ENCODE peak calls at places on chromosome 10, in four cellular contexts. I, T, H and A are unnamed samples.
A peak's percentile ranks its signal among the peaks of the same experiment; 100 is the strongest.

GRCh38 chr10:43424431-43424830 is 12.5 kb upstream of the ZNF487 start:
- DNase-seq in I (no peak), T (no peak), H (no peak), A (no peak)

GRCh38 chr10:132276179-132276675 is 31.5 kb downstream of the STK32C start:
- DNase-seq in H (no peak), I (no peak), T (no peak), A (no peak)

GRCh38 chr10:19168584-19168983 is 120.0 kb downstream of the MALRD1 start:
- DNase-seq in T (no peak), I (peak; percentile 47), H (peak; percentile 65), A (peak; percentile 3)

GRCh38 chr10:93437946-93438795 is 44.0 kb downstream of the MYOF start:
- DNase-seq in H (peak; percentile 97), I (peak; percentile 52), T (peak; percentile 73), A (no peak)

GRCh38 chr10:86042161-86042560 is 324.4 kb downstream of the GRID1 start:
- DNase-seq in T (no peak), I (no peak), H (no peak), A (no peak)

GRCh38 chr10:100637785-100638184 is 102.0 kb downstream of the HIF1AN start:
- DNase-seq in T (no peak), H (peak; percentile 93), I (peak; percentile 90), A (peak; percentile 55)

GRCh38 chr10:31679931-31680330 is 248.7 kb downstream of the ARHGAP12 start:
- DNase-seq in H (no peak), I (no peak), T (no peak), A (no peak)

GRCh38 chr10:126504051-126504760 is 115.9 kb upstream of the ADAM12 start:
- DNase-seq in H (peak; percentile 86), T (peak; percentile 64), I (peak; percentile 70), A (peak; percentile 48)

GRCh38 chr10:36469585-36469984 is 655.8 kb upstream of the ANKRD30A start:
- DNase-seq in I (no peak), T (peak; percentile 83), H (no peak), A (no peak)

GRCh38 chr10:98170249-98171117 is 36.0 kb downstream of the R3HCC1L start:
- DNase-seq in H (peak; percentile 92), T (peak; percentile 60), I (peak; percentile 77), A (peak; percentile 59)

GRCh38 chr10:21514101-21514807 is 11.2 kb downstream of the SKIDA1 start:
- DNase-seq in I (no peak), T (no peak), H (no peak), A (no peak)

GRCh38 chr10:96044686-96045085 is 1.3 kb downstream of the CCNJ start:
- DNase-seq in T (peak; percentile 70), H (peak; percentile 18), I (no peak), A (no peak)

GRCh38 chr10:11742009-11742778 is at the start of gene ECHDC3:
- DNase-seq in T (no peak), I (peak; percentile 68), H (peak; percentile 72), A (peak; percentile 26)

GRCh38 chr10:120979435-120980315 is 128.5 kb downstream of the WDR11 start:
- DNase-seq in H (peak; percentile 45), T (no peak), I (peak; percentile 81), A (peak; percentile 32)

GRCh38 chr10:117697402-117697801 is 154.9 kb downstream of the EMX2 start:
- DNase-seq in T (no peak), H (no peak), I (no peak), A (no peak)

GRCh38 chr10:114603943-114604342 is 54.1 kb downstream of the ABLIM1 start:
- DNase-seq in H (no peak), T (no peak), I (no peak), A (no peak)

GRCh38 chr10:50740351-50740688 is 584 bp downstream of the ASAH2B start:
- DNase-seq in T (peak; percentile 82), I (no peak), H (no peak), A (no peak)

GRCh38 chr10:97179731-97180366 is 5.9 kb downstream of the SLIT1 start:
- DNase-seq in T (no peak), H (peak; percentile 90), I (peak; percentile 90), A (peak; percentile 63)

GRCh38 chr10:21014141-21014540 is 117.0 kb upstream of the NEBL start:
- DNase-seq in I (no peak), H (no peak), T (no peak), A (no peak)

GRCh38 chr10:58653139-58653538 is 140.5 kb downstream of the BICC1 start:
- DNase-seq in T (peak; percentile 48), I (no peak), H (peak; percentile 39), A (no peak)

GRCh38 chr10:6473901-6474370 is 106.1 kb downstream of the PRKCQ start:
- DNase-seq in I (no peak), T (no peak), H (no peak), A (no peak)

GRCh38 chr10:103282961-103283360 is 6.0 kb downstream of the INA start:
- DNase-seq in I (no peak), H (no peak), T (no peak), A (no peak)

DNA sequence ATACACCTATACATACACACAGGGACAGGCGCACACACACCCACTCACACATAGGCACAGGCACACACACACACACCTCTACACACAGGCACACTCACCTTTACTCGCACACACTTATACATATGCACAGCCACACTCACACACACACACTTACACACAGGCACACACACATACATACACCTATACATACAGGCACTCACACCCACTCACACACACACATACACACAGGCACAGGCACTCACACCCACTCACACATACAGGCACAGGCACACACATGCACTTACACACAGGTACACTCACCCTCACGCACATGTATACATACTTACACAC is 60.2 kb upstream of the CHST15 start:
- DNase-seq in T (no peak), H (no peak), I (no peak), A (no peak)
- H2AK5ac ChIP-seq in T (peak overlapping the region; percentile 77), H (peak overlapping the region; percentile 97), I (no peak overlapping the region), A (peak overlapping the region; percentile 83)

GRCh38 chr10:78829570-78829969 is 239.2 kb upstream of the ZMIZ1 start:
- DNase-seq in T (peak; percentile 66), H (no peak), I (no peak), A (no peak)
- H2AK5ac ChIP-seq in T (peak overlapping the region; percentile 47), H (no peak overlapping the region), I (no peak overlapping the region), A (no peak overlapping the region)

GRCh38 chr10:109274681-109275080 is 648.6 kb downstream of the XPNPEP1 start:
- DNase-seq in I (no peak), T (no peak), H (no peak), A (no peak)

GRCh38 chr10:109280837-109281236 is 642.5 kb downstream of the XPNPEP1 start:
- DNase-seq in H (no peak), T (no peak), I (no peak), A (no peak)

GRCh38 chr10:109281347-109281746 is 642.0 kb downstream of the XPNPEP1 start:
- DNase-seq in H (no peak), T (no peak), I (no peak), A (no peak)

GRCh38 chr10:109275970-109276369 is 647.3 kb downstream of the XPNPEP1 start:
- DNase-seq in H (no peak), T (peak; percentile 8), I (no peak), A (no peak)

DNA sequence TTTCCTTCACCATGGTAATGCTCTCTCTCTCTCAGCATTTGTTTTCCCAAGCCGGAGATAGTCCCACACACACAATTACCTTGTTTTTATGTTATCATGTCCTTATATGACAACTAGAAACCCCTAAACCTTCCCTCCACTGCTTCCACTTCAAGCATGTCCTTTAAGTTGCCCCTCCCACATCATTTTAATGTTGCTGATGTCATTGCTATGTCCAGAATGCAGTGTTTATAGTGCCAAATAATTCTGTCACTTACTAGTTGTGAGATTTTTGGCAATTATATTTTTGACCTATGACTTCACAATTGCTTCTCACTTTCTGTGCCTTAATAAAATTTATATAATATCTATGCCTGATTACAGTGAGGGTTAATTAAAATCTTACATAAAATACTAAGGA is 645.9 kb downstream of the XPNPEP1 start:
- DNase-seq in H (no peak), T (peak; percentile 14), I (no peak), A (no peak)
- H2AK5ac ChIP-seq in H (no peak overlapping the region), T (peak overlapping the region; percentile 75), I (no peak overlapping the region), A (no peak overlapping the region)

DNA sequence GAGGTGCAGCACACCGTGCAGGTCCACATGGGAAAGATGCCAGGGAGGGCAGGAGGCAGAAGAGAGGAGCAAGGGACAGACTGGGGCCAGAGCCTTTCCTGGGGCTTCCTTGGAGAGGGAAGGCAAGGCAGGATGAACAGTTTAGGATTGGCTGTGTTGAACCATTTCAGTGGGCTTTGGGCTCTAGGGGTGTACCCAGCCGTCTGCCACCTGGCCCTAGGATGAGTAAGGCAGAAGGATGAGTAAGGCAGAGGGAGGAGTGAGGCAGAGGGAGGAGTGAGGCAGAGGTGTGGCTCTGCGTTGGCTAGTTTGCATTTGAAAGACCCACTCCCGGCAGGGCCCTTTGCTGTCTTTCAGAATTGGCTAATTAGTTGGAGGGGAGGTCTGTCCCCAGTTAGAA is 31.5 kb upstream of the PRF1 start:
- DNase-seq in T (no peak), H (peak; percentile 72), I (peak; percentile 88), A (no peak)
- H2AK5ac ChIP-seq in T (no peak overlapping the region), H (no peak overlapping the region), I (no peak overlapping the region), A (no peak overlapping the region)

GRCh38 chr10:69336952-69337311 is 58.6 kb downstream of the HK1 start:
- DNase-seq in T (no peak), H (no peak), I (no peak), A (no peak)

GRCh38 chr10:69333205-69333604 is 54.9 kb downstream of the HK1 start:
- DNase-seq in T (no peak), H (peak; percentile 96), I (peak; percentile 81), A (no peak)

GRCh38 chr10:69335613-69336012 is 57.3 kb downstream of the HK1 start:
- DNase-seq in I (no peak), H (no peak), T (no peak), A (no peak)

GRCh38 chr10:69334258-69335062 is 56.2 kb downstream of the HK1 start:
- DNase-seq in T (no peak), I (peak; percentile 30), H (peak; percentile 92), A (no peak)

GRCh38 chr10:69335063-69335587 is 56.8 kb downstream of the HK1 start:
- DNase-seq in T (no peak), H (no peak), I (no peak), A (no peak)
- H2AK5ac ChIP-seq in T (peak overlapping the region; percentile 75), H (no peak overlapping the region), I (peak overlapping the region; percentile 17), A (peak overlapping the region; percentile 92)

DNA sequence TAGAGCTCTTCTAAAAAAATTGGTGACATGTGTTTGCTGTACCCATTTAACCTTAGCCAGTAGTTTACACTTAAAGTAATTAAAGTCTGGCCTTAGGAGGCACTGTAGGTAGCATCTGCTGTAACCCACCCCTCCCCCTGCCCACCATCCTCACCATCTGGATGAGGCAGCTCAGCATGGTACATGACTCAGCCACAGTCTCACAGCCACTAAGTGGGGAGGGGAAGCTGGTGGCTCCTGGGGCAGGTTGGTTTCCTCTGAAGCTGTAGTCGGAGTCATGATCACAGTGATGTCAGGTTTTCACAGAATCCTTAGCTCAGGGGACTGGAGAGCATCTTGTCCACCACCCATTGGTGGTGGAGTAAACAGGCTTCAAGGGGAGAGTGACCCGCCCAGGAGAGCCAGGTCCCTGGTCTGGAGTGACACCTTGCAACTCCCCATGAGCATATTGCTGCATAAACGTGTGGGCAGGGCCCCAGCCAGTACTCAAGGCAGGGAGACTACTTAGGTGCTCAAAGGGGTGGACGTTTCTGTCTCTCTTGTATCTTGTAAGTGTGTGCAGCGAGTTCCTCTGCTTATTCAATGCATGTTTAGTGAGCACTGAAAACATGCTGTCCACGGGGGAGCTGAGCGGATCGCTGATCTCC is 125.9 kb downstream of the GRK5 start:
- DNase-seq in T (peak; percentile 70), I (no peak), H (peak; percentile 78), A (no peak)
- H2AK5ac ChIP-seq in T (peak overlapping the region; percentile 26), I (no peak overlapping the region), H (no peak overlapping the region), A (peak overlapping the region; percentile 47)